ENCODE peak calls at places on chromosome 11, in five cellular contexts. One of them, this sample, is unnamed.

GRCh38 chr11:1574256-1575242 is 2.5 kb upstream of the DUSP8 start:
- DNase-seq in CD8-positive, alpha-beta T cell: peak
- DNase-seq in fibroblast of pulmonary artery: peak
- DNase-seq in testis: peak
- DNase-seq in OCI-LY7: peak
- DNase-seq in this sample: peak

GRCh38 chr11:74989269-74989655 is 529 bp downstream of the NEU3 start:
- DNase-seq in fibroblast of pulmonary artery: peak
- DNase-seq in testis: no peak
- DNase-seq in CD8-positive, alpha-beta T cell: no peak
- DNase-seq in OCI-LY7: peak
- DNase-seq in this sample: peak

GRCh38 chr11:79493555-79494171 is 52.8 kb upstream of the TENM4 start:
- DNase-seq in testis: peak
- DNase-seq in fibroblast of pulmonary artery: peak
- DNase-seq in OCI-LY7: peak
- DNase-seq in CD8-positive, alpha-beta T cell: no peak
- DNase-seq in this sample: peak

GRCh38 chr11:71472357-71472885 is 19.4 kb downstream of the NADSYN1 start:
- DNase-seq in fibroblast of pulmonary artery: no peak
- DNase-seq in testis: no peak
- DNase-seq in CD8-positive, alpha-beta T cell: no peak
- DNase-seq in OCI-LY7: no peak
- DNase-seq in this sample: no peak

GRCh38 chr11:117010808-117011540 is 87.3 kb downstream of the SIK3 start:
- DNase-seq in testis: peak
- DNase-seq in CD8-positive, alpha-beta T cell: no peak
- DNase-seq in fibroblast of pulmonary artery: peak
- DNase-seq in OCI-LY7: no peak
- DNase-seq in this sample: peak

GRCh38 chr11:34266090-34266912 is 91.5 kb downstream of the ABTB2 start:
- DNase-seq in CD8-positive, alpha-beta T cell: no peak
- DNase-seq in testis: peak
- DNase-seq in fibroblast of pulmonary artery: peak
- DNase-seq in OCI-LY7: no peak
- DNase-seq in this sample: peak

GRCh38 chr11:76443254-76443935 is 1.4 kb upstream of the EMSY start:
- DNase-seq in OCI-LY7: no peak
- DNase-seq in CD8-positive, alpha-beta T cell: no peak
- DNase-seq in testis: no peak
- DNase-seq in fibroblast of pulmonary artery: peak
- DNase-seq in this sample: peak

GRCh38 chr11:43537831-43538230 is 142.7 kb upstream of the HSD17B12 start:
- DNase-seq in testis: no peak
- DNase-seq in CD8-positive, alpha-beta T cell: no peak
- DNase-seq in OCI-LY7: no peak
- DNase-seq in fibroblast of pulmonary artery: no peak
- DNase-seq in this sample: no peak

GRCh38 chr11:14109742-14110141 is 147.2 kb downstream of the SPON1 start:
- DNase-seq in OCI-LY7: no peak
- DNase-seq in fibroblast of pulmonary artery: no peak
- DNase-seq in CD8-positive, alpha-beta T cell: no peak
- DNase-seq in testis: no peak
- DNase-seq in this sample: no peak

GRCh38 chr11:88603499-88603898 is 266.0 kb upstream of the CTSC start:
- DNase-seq in CD8-positive, alpha-beta T cell: no peak
- DNase-seq in fibroblast of pulmonary artery: peak
- DNase-seq in testis: no peak
- DNase-seq in OCI-LY7: no peak
- DNase-seq in this sample: peak

GRCh38 chr11:109856958-109857357 is 236.2 kb upstream of the ZC3H12C start:
- DNase-seq in CD8-positive, alpha-beta T cell: no peak
- DNase-seq in fibroblast of pulmonary artery: no peak
- DNase-seq in testis: no peak
- DNase-seq in OCI-LY7: no peak
- DNase-seq in this sample: no peak

GRCh38 chr11:94751216-94751612 is 16.9 kb upstream of the AMOTL1 start:
- DNase-seq in OCI-LY7: no peak
- DNase-seq in testis: no peak
- DNase-seq in CD8-positive, alpha-beta T cell: no peak
- DNase-seq in fibroblast of pulmonary artery: no peak
- DNase-seq in this sample: no peak

GRCh38 chr11:3021125-3021524 is 29.0 kb upstream of the NAP1L4 start:
- DNase-seq in CD8-positive, alpha-beta T cell: peak
- DNase-seq in fibroblast of pulmonary artery: peak
- DNase-seq in OCI-LY7: peak
- DNase-seq in testis: peak
- DNase-seq in this sample: peak

GRCh38 chr11:95996621-95997020 is 72.7 kb upstream of the MTMR2 start:
- DNase-seq in fibroblast of pulmonary artery: no peak
- DNase-seq in testis: no peak
- DNase-seq in OCI-LY7: no peak
- DNase-seq in CD8-positive, alpha-beta T cell: no peak
- DNase-seq in this sample: no peak

GRCh38 chr11:127066426-127067090 is 66.0 kb upstream of the KIRREL3 start:
- DNase-seq in OCI-LY7: no peak
- DNase-seq in fibroblast of pulmonary artery: no peak
- DNase-seq in CD8-positive, alpha-beta T cell: no peak
- DNase-seq in testis: no peak
- DNase-seq in this sample: no peak
- TF ChIP-seq CTCF in OCI-LY7: no peak
- TF ChIP-seq CTCF in fibroblast of pulmonary artery: no peak
- TF ChIP-seq CTCF in CD8-positive, alpha-beta T cell: no peak
- TF ChIP-seq CTCF in testis: no peak
- TF ChIP-seq CTCF in this sample: no peak

GRCh38 chr11:9003573-9004309 is at the start of gene NRIP3:
- DNase-seq in testis: peak
- DNase-seq in CD8-positive, alpha-beta T cell: peak
- DNase-seq in fibroblast of pulmonary artery: peak
- DNase-seq in OCI-LY7: no peak
- DNase-seq in this sample: peak

GRCh38 chr11:9005087-9005486 is 1.3 kb upstream of the NRIP3 start:
- DNase-seq in fibroblast of pulmonary artery: no peak
- DNase-seq in CD8-positive, alpha-beta T cell: no peak
- DNase-seq in OCI-LY7: no peak
- DNase-seq in testis: no peak
- DNase-seq in this sample: no peak

GRCh38 chr11:9001736-9002135 is 2.1 kb downstream of the NRIP3 start:
- DNase-seq in testis: no peak
- DNase-seq in CD8-positive, alpha-beta T cell: peak
- DNase-seq in OCI-LY7: no peak
- DNase-seq in fibroblast of pulmonary artery: peak
- DNase-seq in this sample: peak

GRCh38 chr11:9004310-9004945 is 627 bp upstream of the NRIP3 start:
- DNase-seq in CD8-positive, alpha-beta T cell: no peak
- DNase-seq in OCI-LY7: no peak
- DNase-seq in testis: peak
- DNase-seq in fibroblast of pulmonary artery: no peak
- DNase-seq in this sample: no peak

GRCh38 chr11:9002920-9003572 is 755 bp downstream of the NRIP3 start:
- DNase-seq in CD8-positive, alpha-beta T cell: peak
- DNase-seq in testis: no peak
- DNase-seq in OCI-LY7: no peak
- DNase-seq in fibroblast of pulmonary artery: no peak
- DNase-seq in this sample: no peak
- H3K4me3 ChIP-seq in CD8-positive, alpha-beta T cell: peak
- H3K4me3 ChIP-seq in testis: peak
- H3K4me3 ChIP-seq in OCI-LY7: no peak
- H3K4me3 ChIP-seq in fibroblast of pulmonary artery: peak
- H3K4me3 ChIP-seq in this sample: peak

DNA sequence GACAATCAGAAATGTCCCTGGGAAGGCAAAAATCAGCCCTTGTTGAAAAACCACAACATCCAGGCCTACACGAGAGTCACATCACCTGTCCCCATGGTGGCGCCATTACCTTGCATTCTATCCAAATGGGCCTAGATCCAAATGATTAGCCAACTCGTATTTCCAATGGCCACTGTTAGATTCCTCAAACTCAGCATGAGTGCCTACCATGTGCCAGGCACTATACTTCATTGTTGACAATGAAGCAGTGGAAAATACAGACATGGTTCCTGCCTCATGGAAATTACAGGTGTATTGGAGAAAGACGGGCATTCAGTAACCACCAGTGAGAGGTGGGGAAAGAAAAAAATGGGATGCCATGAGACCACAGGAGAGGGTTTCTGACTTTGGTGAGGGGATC is 29.8 kb upstream of the CREB3L1 start:
- DNase-seq in fibroblast of pulmonary artery: peak
- DNase-seq in OCI-LY7: peak
- DNase-seq in CD8-positive, alpha-beta T cell: peak
- DNase-seq in testis: no peak
- DNase-seq in this sample: peak
- TF ChIP-seq CTCF in fibroblast of pulmonary artery: peak
- TF ChIP-seq CTCF in OCI-LY7: peak
- TF ChIP-seq CTCF in CD8-positive, alpha-beta T cell: peak
- TF ChIP-seq CTCF in testis: no peak
- TF ChIP-seq CTCF in this sample: peak

GRCh38 chr11:33158596-33158995 is 2.7 kb downstream of the CSTF3 start:
- DNase-seq in OCI-LY7: no peak
- DNase-seq in testis: no peak
- DNase-seq in fibroblast of pulmonary artery: no peak
- DNase-seq in CD8-positive, alpha-beta T cell: no peak
- DNase-seq in this sample: no peak
- H3K4me3 ChIP-seq in OCI-LY7: peak
- H3K4me3 ChIP-seq in testis: no peak
- H3K4me3 ChIP-seq in fibroblast of pulmonary artery: no peak
- H3K4me3 ChIP-seq in CD8-positive, alpha-beta T cell: no peak
- H3K4me3 ChIP-seq in this sample: no peak

This sample was measured in choroid plexus epithelial cell.